ENCODE peak calls at places on chromosomes 4 and X, in six cellular contexts. One of them, this sample, is unnamed.
A peak's percentile ranks its signal among the peaks of the same experiment; 100 is the strongest.

GRCh38 chr4:25937801-25938200 is 23.8 kb downstream of the SMIM20 start:
- DNase-seq in fibroblast of the aortic adventitia: peak; percentile 90
- DNase-seq in left ventricle myocardium inferior: no peak
- DNase-seq in RWPE1: no peak
- DNase-seq in ovary: no peak
- DNase-seq in omental fat pad: no peak
- DNase-seq in this sample: no peak

GRCh38 chr4:3338321-3338838 is 45.6 kb downstream of the RGS12 start:
- DNase-seq in fibroblast of the aortic adventitia: no peak
- DNase-seq in left ventricle myocardium inferior: no peak
- DNase-seq in RWPE1: no peak
- DNase-seq in ovary: no peak
- DNase-seq in omental fat pad: no peak
- DNase-seq in this sample: no peak

GRCh38 chr4:159766241-159766640 is 663.4 kb downstream of the RAPGEF2 start:
- DNase-seq in fibroblast of the aortic adventitia: no peak
- DNase-seq in left ventricle myocardium inferior: no peak
- DNase-seq in RWPE1: no peak
- DNase-seq in ovary: no peak
- DNase-seq in omental fat pad: no peak
- DNase-seq in this sample: no peak

GRCh38 chr4:138062929-138063328 is 179.2 kb downstream of the SLC7A11 start:
- DNase-seq in fibroblast of the aortic adventitia: peak; percentile 49
- DNase-seq in left ventricle myocardium inferior: no peak
- DNase-seq in RWPE1: peak; percentile 13
- DNase-seq in ovary: no peak
- DNase-seq in omental fat pad: no peak
- DNase-seq in this sample: no peak

GRCh38 chrX:16215660-16216059 is 48.4 kb downstream of the MAGEB17 start:
- DNase-seq in fibroblast of the aortic adventitia: no peak
- DNase-seq in left ventricle myocardium inferior: no peak
- DNase-seq in RWPE1: no peak
- DNase-seq in ovary: no peak
- DNase-seq in omental fat pad: no peak
- DNase-seq in this sample: no peak

GRCh38 chr4:76311896-76312331 is 5.4 kb downstream of the STBD1 start:
- DNase-seq in fibroblast of the aortic adventitia: no peak
- DNase-seq in left ventricle myocardium inferior: no peak
- DNase-seq in RWPE1: no peak
- DNase-seq in ovary: no peak
- DNase-seq in omental fat pad: no peak
- DNase-seq in this sample: peak; percentile 87

GRCh38 chr4:3827616-3828492 is 61.7 kb downstream of the ADRA2C start:
- DNase-seq in fibroblast of the aortic adventitia: peak; percentile 60
- DNase-seq in left ventricle myocardium inferior: peak; percentile 85
- DNase-seq in RWPE1: peak; percentile 4
- DNase-seq in ovary: peak; percentile 47
- DNase-seq in omental fat pad: no peak
- DNase-seq in this sample: no peak

GRCh38 chr4:6105311-6105911 is 87.2 kb upstream of the C4orf50 start:
- DNase-seq in fibroblast of the aortic adventitia: no peak
- DNase-seq in left ventricle myocardium inferior: no peak
- DNase-seq in RWPE1: no peak
- DNase-seq in ovary: no peak
- DNase-seq in omental fat pad: no peak
- DNase-seq in this sample: no peak

GRCh38 chr4:139315221-139315675 is 13.0 kb upstream of the NDUFC1 start:
- DNase-seq in fibroblast of the aortic adventitia: no peak
- DNase-seq in left ventricle myocardium inferior: no peak
- DNase-seq in RWPE1: no peak
- DNase-seq in ovary: no peak
- DNase-seq in omental fat pad: no peak
- DNase-seq in this sample: no peak

GRCh38 chr4:190015538-190016368 is 11.3 kb downstream of the FRG2 start:
- DNase-seq in fibroblast of the aortic adventitia: no peak
- DNase-seq in left ventricle myocardium inferior: no peak
- DNase-seq in RWPE1: no peak
- DNase-seq in ovary: no peak
- DNase-seq in omental fat pad: no peak
- DNase-seq in this sample: no peak

GRCh38 chr4:10461091-10461849 is 4.0 kb upstream of the ZNF518B start:
- DNase-seq in fibroblast of the aortic adventitia: peak; percentile 45
- DNase-seq in left ventricle myocardium inferior: peak; percentile 54
- DNase-seq in RWPE1: peak; percentile 24
- DNase-seq in ovary: peak; percentile 33
- DNase-seq in omental fat pad: no peak
- DNase-seq in this sample: no peak

GRCh38 chrX:1111543-1112300 is 100.7 kb downstream of the CRLF2 start:
- DNase-seq in fibroblast of the aortic adventitia: no peak
- DNase-seq in left ventricle myocardium inferior: no peak
- DNase-seq in RWPE1: no peak
- DNase-seq in ovary: no peak
- DNase-seq in omental fat pad: no peak
- DNase-seq in this sample: no peak

GRCh38 chrX:12548746-12549145 is 242.5 kb upstream of the PRPS2 start:
- DNase-seq in fibroblast of the aortic adventitia: peak; percentile 28
- DNase-seq in left ventricle myocardium inferior: no peak
- DNase-seq in RWPE1: peak; percentile 6
- DNase-seq in ovary: no peak
- DNase-seq in omental fat pad: no peak
- DNase-seq in this sample: no peak

GRCh38 chr4:175051974-175052373 is 133.8 kb downstream of the ADAM29 start:
- DNase-seq in fibroblast of the aortic adventitia: no peak
- DNase-seq in left ventricle myocardium inferior: no peak
- DNase-seq in RWPE1: no peak
- DNase-seq in ovary: no peak
- DNase-seq in omental fat pad: no peak
- DNase-seq in this sample: no peak

GRCh38 chrX:68049466-68049865 is 383.8 kb downstream of the OPHN1 start:
- DNase-seq in fibroblast of the aortic adventitia: no peak
- DNase-seq in left ventricle myocardium inferior: no peak
- DNase-seq in RWPE1: no peak
- DNase-seq in ovary: no peak
- DNase-seq in omental fat pad: no peak
- DNase-seq in this sample: no peak

GRCh38 chr4:140071806-140072205 is 82.2 kb downstream of the MAML3 start:
- DNase-seq in fibroblast of the aortic adventitia: peak; percentile 80
- DNase-seq in left ventricle myocardium inferior: peak; percentile 40
- DNase-seq in RWPE1: no peak
- DNase-seq in ovary: no peak
- DNase-seq in omental fat pad: no peak
- DNase-seq in this sample: no peak

GRCh38 chr4:94253036-94253435 is 45.4 kb downstream of the SMARCAD1 start:
- DNase-seq in fibroblast of the aortic adventitia: peak; percentile 11
- DNase-seq in left ventricle myocardium inferior: no peak
- DNase-seq in RWPE1: no peak
- DNase-seq in ovary: no peak
- DNase-seq in omental fat pad: no peak
- DNase-seq in this sample: no peak

GRCh38 chr4:76449362-76449767 is 14.3 kb downstream of the SHROOM3 start:
- DNase-seq in fibroblast of the aortic adventitia: peak; percentile 37
- DNase-seq in left ventricle myocardium inferior: no peak
- DNase-seq in RWPE1: no peak
- DNase-seq in ovary: no peak
- DNase-seq in omental fat pad: no peak
- DNase-seq in this sample: no peak

GRCh38 chr4:99402765-99403164 is 32.4 kb downstream of the ADH7 start:
- DNase-seq in fibroblast of the aortic adventitia: no peak
- DNase-seq in left ventricle myocardium inferior: no peak
- DNase-seq in RWPE1: no peak
- DNase-seq in ovary: no peak
- DNase-seq in omental fat pad: no peak
- DNase-seq in this sample: no peak

GRCh38 chr4:169132561-169133305 is 122.7 kb upstream of the CBR4 start:
- DNase-seq in fibroblast of the aortic adventitia: no peak
- DNase-seq in left ventricle myocardium inferior: no peak
- DNase-seq in RWPE1: no peak
- DNase-seq in ovary: no peak
- DNase-seq in omental fat pad: no peak
- DNase-seq in this sample: no peak

GRCh38 chrX:84340981-84341380 is 153.0 kb upstream of the RPS6KA6 start:
- DNase-seq in fibroblast of the aortic adventitia: no peak
- DNase-seq in left ventricle myocardium inferior: no peak
- DNase-seq in RWPE1: no peak
- DNase-seq in ovary: no peak
- DNase-seq in omental fat pad: no peak
- DNase-seq in this sample: no peak

GRCh38 chr4:11669156-11669555 is 240.5 kb upstream of the HS3ST1 start:
- DNase-seq in fibroblast of the aortic adventitia: peak; percentile 5
- DNase-seq in left ventricle myocardium inferior: no peak
- DNase-seq in RWPE1: no peak
- DNase-seq in ovary: no peak
- DNase-seq in omental fat pad: no peak
- DNase-seq in this sample: no peak

GRCh38 chr4:1550122-1551070 is 133.7 kb downstream of the FAM53A start:
- DNase-seq in fibroblast of the aortic adventitia: no peak
- DNase-seq in left ventricle myocardium inferior: no peak
- DNase-seq in RWPE1: no peak
- DNase-seq in ovary: no peak
- DNase-seq in omental fat pad: no peak
- DNase-seq in this sample: no peak

GRCh38 chrX:6468716-6469115 is 66.2 kb downstream of the VCX3A start:
- DNase-seq in fibroblast of the aortic adventitia: no peak
- DNase-seq in left ventricle myocardium inferior: no peak
- DNase-seq in RWPE1: no peak
- DNase-seq in ovary: no peak
- DNase-seq in omental fat pad: no peak
- DNase-seq in this sample: no peak

GRCh38 chrX:74925210-74926088 is at the start of gene NEXMIF:
- DNase-seq in fibroblast of the aortic adventitia: no peak
- DNase-seq in left ventricle myocardium inferior: peak; percentile 18
- DNase-seq in RWPE1: peak; percentile 9
- DNase-seq in ovary: peak; percentile 20
- DNase-seq in omental fat pad: no peak
- DNase-seq in this sample: no peak

GRCh38 chrX:80578518-80579105 is 158.4 kb downstream of the TENT5D start:
- DNase-seq in fibroblast of the aortic adventitia: peak; percentile 56
- DNase-seq in left ventricle myocardium inferior: no peak
- DNase-seq in RWPE1: peak; percentile 1
- DNase-seq in ovary: no peak
- DNase-seq in omental fat pad: no peak
- DNase-seq in this sample: no peak

GRCh38 chr4:118740869-118741268 is 55.7 kb downstream of the METTL14 start:
- DNase-seq in fibroblast of the aortic adventitia: peak; percentile 60
- DNase-seq in left ventricle myocardium inferior: no peak
- DNase-seq in RWPE1: peak; percentile 8
- DNase-seq in ovary: no peak
- DNase-seq in omental fat pad: no peak
- DNase-seq in this sample: no peak
- TF ChIP-seq CTCF in fibroblast of the aortic adventitia: no peak
- TF ChIP-seq CTCF in left ventricle myocardium inferior: peak; percentile 62
- TF ChIP-seq CTCF in RWPE1: peak; percentile 40
- TF ChIP-seq CTCF in ovary: peak; percentile 57
- TF ChIP-seq CTCF in omental fat pad: no peak
- TF ChIP-seq CTCF in this sample: peak; percentile 31

GRCh38 chr4:48018112-48018511 is 1.5 kb downstream of the NIPAL1 start:
- DNase-seq in fibroblast of the aortic adventitia: no peak
- DNase-seq in left ventricle myocardium inferior: no peak
- DNase-seq in RWPE1: no peak
- DNase-seq in ovary: no peak
- DNase-seq in omental fat pad: no peak
- DNase-seq in this sample: no peak

GRCh38 chr4:48017108-48017527 is 546 bp downstream of the NIPAL1 start:
- DNase-seq in fibroblast of the aortic adventitia: peak; percentile 58
- DNase-seq in left ventricle myocardium inferior: no peak
- DNase-seq in RWPE1: peak; percentile 80
- DNase-seq in ovary: peak; percentile 22
- DNase-seq in omental fat pad: peak; percentile 37
- DNase-seq in this sample: peak; percentile 4

GRCh38 chr4:48015678-48016077 is 803 bp downstream of the CNGA1 start:
- DNase-seq in fibroblast of the aortic adventitia: no peak
- DNase-seq in left ventricle myocardium inferior: no peak
- DNase-seq in RWPE1: no peak
- DNase-seq in ovary: no peak
- DNase-seq in omental fat pad: no peak
- DNase-seq in this sample: no peak

GRCh38 chr4:48015216-48015615 is 1.3 kb downstream of the CNGA1 start:
- DNase-seq in fibroblast of the aortic adventitia: no peak
- DNase-seq in left ventricle myocardium inferior: no peak
- DNase-seq in RWPE1: peak; percentile 41
- DNase-seq in ovary: no peak
- DNase-seq in omental fat pad: no peak
- DNase-seq in this sample: no peak

GRCh38 chr4:48016141-48017107 is at the start of the genes CNGA1 and NIPAL1:
- DNase-seq in fibroblast of the aortic adventitia: peak; percentile 71
- DNase-seq in left ventricle myocardium inferior: peak; percentile 66
- DNase-seq in RWPE1: peak; percentile 94
- DNase-seq in ovary: peak; percentile 34
- DNase-seq in omental fat pad: peak; percentile 48
- DNase-seq in this sample: peak; percentile 45
- TF ChIP-seq CTCF in fibroblast of the aortic adventitia: peak; percentile 53
- TF ChIP-seq CTCF in left ventricle myocardium inferior: peak; percentile 52
- TF ChIP-seq CTCF in RWPE1: no peak
- TF ChIP-seq CTCF in ovary: no peak
- TF ChIP-seq CTCF in omental fat pad: no peak
- TF ChIP-seq CTCF in this sample: no peak

GRCh38 chr4:85298037-85298436 is 176.9 kb upstream of the ARHGAP24 start:
- DNase-seq in fibroblast of the aortic adventitia: no peak
- DNase-seq in left ventricle myocardium inferior: no peak
- DNase-seq in RWPE1: no peak
- DNase-seq in ovary: no peak
- DNase-seq in omental fat pad: no peak
- DNase-seq in this sample: no peak
- TF ChIP-seq CTCF in fibroblast of the aortic adventitia: no peak
- TF ChIP-seq CTCF in left ventricle myocardium inferior: no peak
- TF ChIP-seq CTCF in RWPE1: no peak
- TF ChIP-seq CTCF in ovary: no peak
- TF ChIP-seq CTCF in omental fat pad: no peak
- TF ChIP-seq CTCF in this sample: no peak

DNA sequence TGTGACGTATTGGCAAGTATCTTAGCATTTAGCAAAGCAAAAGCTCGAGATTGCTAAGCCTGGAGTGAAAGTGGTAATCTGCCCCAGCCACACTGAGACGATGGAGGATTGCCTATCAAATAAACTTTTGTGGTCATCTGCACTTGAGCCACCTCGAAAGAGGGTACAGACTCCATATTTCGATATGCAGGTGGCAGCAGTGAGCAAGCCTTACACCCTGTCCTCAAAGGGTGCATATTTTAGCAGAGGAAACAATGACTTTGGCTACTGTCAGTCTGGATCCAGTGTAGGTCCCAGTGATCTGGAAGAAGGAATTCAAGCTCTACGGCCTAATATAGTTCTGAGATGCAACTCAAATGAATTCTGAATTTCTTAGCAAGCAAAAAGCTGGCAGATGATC is 153.9 kb downstream of the ATG4A start:
- DNase-seq in fibroblast of the aortic adventitia: no peak
- DNase-seq in left ventricle myocardium inferior: no peak
- DNase-seq in RWPE1: no peak
- DNase-seq in ovary: no peak
- DNase-seq in omental fat pad: no peak
- DNase-seq in this sample: no peak
- TF ChIP-seq CTCF in fibroblast of the aortic adventitia: no peak
- TF ChIP-seq CTCF in left ventricle myocardium inferior: no peak
- TF ChIP-seq CTCF in RWPE1: no peak
- TF ChIP-seq CTCF in ovary: no peak
- TF ChIP-seq CTCF in omental fat pad: no peak
- TF ChIP-seq CTCF in this sample: no peak

GRCh38 chr4:168028970-168029610 is 63.2 kb upstream of the ANXA10 start:
- DNase-seq in fibroblast of the aortic adventitia: no peak
- DNase-seq in left ventricle myocardium inferior: no peak
- DNase-seq in RWPE1: no peak
- DNase-seq in ovary: no peak
- DNase-seq in omental fat pad: no peak
- DNase-seq in this sample: no peak

GRCh38 chr4:168028568-168028967 is 63.8 kb upstream of the ANXA10 start:
- DNase-seq in fibroblast of the aortic adventitia: no peak
- DNase-seq in left ventricle myocardium inferior: no peak
- DNase-seq in RWPE1: no peak
- DNase-seq in ovary: no peak
- DNase-seq in omental fat pad: no peak
- DNase-seq in this sample: no peak
- TF ChIP-seq CTCF in fibroblast of the aortic adventitia: no peak
- TF ChIP-seq CTCF in left ventricle myocardium inferior: peak; percentile 15
- TF ChIP-seq CTCF in RWPE1: no peak
- TF ChIP-seq CTCF in ovary: no peak
- TF ChIP-seq CTCF in omental fat pad: no peak
- TF ChIP-seq CTCF in this sample: no peak

This sample was measured in gastrocnemius medialis.